ENCODE peak calls at places on chromosomes 1 and 21, in six cellular contexts. M is NCI-H1092; I is effector memory CD4-positive, alpha-beta T cell; K is posterior cingulate gyrus; H is amygdala; R is tibial nerve. C is an unnamed sample.

GRCh38 chr1:202860744-202861419 is 28.1 kb downstream of the RABIF start:
- DNase-seq in M (peak), I (no peak), K (peak), H (no peak), R (no peak), C (no peak)

GRCh38 chr1:169999357-169999756 is 75.1 kb downstream of the KIFAP3 start:
- DNase-seq in M (no peak), I (no peak), K (no peak), H (no peak), R (no peak), C (peak)

GRCh38 chr1:244796719-244797406 is 38.6 kb upstream of the COX20 start:
- DNase-seq in M (peak), I (peak), K (no peak), H (no peak), R (peak), C (no peak)

GRCh38 chr1:89987170-89987819 is 7.6 kb upstream of the ZNF326 start:
- DNase-seq in M (peak), I (peak), K (no peak), H (no peak), R (no peak), C (peak)

GRCh38 chr21:45607021-45607921 is 36.3 kb upstream of the PCBP3 start:
- DNase-seq in M (no peak), I (peak), K (no peak), H (no peak), R (no peak), C (no peak)

GRCh38 chr1:172004671-172005070 is 163.4 kb downstream of the DNM3 start:
- DNase-seq in M (no peak), I (no peak), K (no peak), H (no peak), R (no peak), C (no peak)

GRCh38 chr1:100736324-100736723 is 16.8 kb downstream of the VCAM1 start:
- DNase-seq in M (no peak), I (no peak), K (no peak), H (no peak), R (no peak), C (no peak)

GRCh38 chr1:206506803-206507394 is 432 bp upstream of the RASSF5 start:
- DNase-seq in M (no peak), I (peak), K (no peak), H (no peak), R (no peak), C (no peak)

GRCh38 chr1:86846166-86846647 is 67.7 kb downstream of the SELENOF start:
- DNase-seq in M (no peak), I (no peak), K (no peak), H (no peak), R (no peak), C (no peak)

GRCh38 chr1:65471213-65471833 is 50.9 kb downstream of the LEPR start:
- DNase-seq in M (no peak), I (no peak), K (no peak), H (no peak), R (no peak), C (no peak)

GRCh38 chr1:153548722-153549695 is at the start of gene S100A3:
- DNase-seq in M (no peak), I (no peak), K (peak), H (no peak), R (peak), C (no peak)

GRCh38 chr1:2611034-2611501 is 21.7 kb downstream of the MMEL1 start:
- DNase-seq in M (no peak), I (no peak), K (peak), H (no peak), R (no peak), C (no peak)

GRCh38 chr1:155003227-155003765 is 694 bp downstream of the ZBTB7B start:
- DNase-seq in M (peak), I (no peak), K (no peak), H (no peak), R (no peak), C (no peak)

GRCh38 chr21:43703068-43703880 is 15.7 kb upstream of the PDXK start:
- DNase-seq in M (no peak), I (no peak), K (peak), H (no peak), R (no peak), C (no peak)

GRCh38 chr1:14435368-14436023 is 163.0 kb upstream of the KAZN start:
- DNase-seq in M (no peak), I (no peak), K (no peak), H (no peak), R (no peak), C (no peak)

GRCh38 chr1:50266509-50266908 is 156.7 kb downstream of the DMRTA2 start:
- DNase-seq in M (no peak), I (no peak), K (no peak), H (no peak), R (no peak), C (no peak)

GRCh38 chr1:236523704-236524141 is at the start of gene LGALS8:
- DNase-seq in M (peak), I (peak), K (peak), H (peak), R (peak), C (no peak)

GRCh38 chr21:35779690-35780570 is 280.4 kb downstream of the SETD4 start:
- DNase-seq in M (no peak), I (no peak), K (no peak), H (no peak), R (no peak), C (no peak)

GRCh38 chr1:22805672-22806038 is 95.0 kb downstream of the EPHB2 start:
- DNase-seq in M (peak), I (no peak), K (peak), H (no peak), R (no peak), C (no peak)

GRCh38 chr1:10538608-10539355 is 64.0 kb downstream of the PEX14 start:
- DNase-seq in M (peak), I (no peak), K (no peak), H (peak), R (no peak), C (no peak)

GRCh38 chr1:228274452-228275153 is 66.8 kb downstream of the OBSCN start:
- DNase-seq in M (no peak), I (no peak), K (peak), H (no peak), R (no peak), C (no peak)

GRCh38 chr1:113103048-113103447 is 30.1 kb downstream of the LRIG2 start:
- DNase-seq in M (no peak), I (no peak), K (no peak), H (no peak), R (no peak), C (no peak)

GRCh38 chr1:153422450-153423068 is 6.2 kb downstream of the S100A7A start:
- DNase-seq in M (no peak), I (peak), K (no peak), H (no peak), R (peak), C (no peak)

GRCh38 chr1:1782399-1783221 is 4.3 kb upstream of the NADK start:
- DNase-seq in M (no peak), I (no peak), K (no peak), H (no peak), R (peak), C (no peak)

GRCh38 chr1:76074321-76075187 is at the start of gene ST6GALNAC3:
- DNase-seq in M (peak), I (peak), K (peak), H (peak), R (peak), C (peak)

GRCh38 chr1:24888971-24889670 is 41.0 kb downstream of the RUNX3 start:
- DNase-seq in M (no peak), I (no peak), K (no peak), H (no peak), R (no peak), C (no peak)

GRCh38 chr1:11478571-11479374 is at the start of gene DISP3:
- DNase-seq in M (peak), I (peak), K (peak), H (peak), R (no peak), C (peak)

GRCh38 chr1:238898856-238899255 is 487.5 kb upstream of the CHRM3 start:
- DNase-seq in M (no peak), I (no peak), K (no peak), H (no peak), R (no peak), C (no peak)

GRCh38 chr1:101697057-101697456 is 299.7 kb downstream of the OLFM3 start:
- DNase-seq in M (no peak), I (no peak), K (no peak), H (no peak), R (no peak), C (no peak)

GRCh38 chr1:234001817-234002216 is 97.3 kb downstream of the SLC35F3 start:
- DNase-seq in M (no peak), I (no peak), K (no peak), H (no peak), R (no peak), C (no peak)

C was measured in NCI-H524 treated with DMSO at 0.1 percent for 48 hours.